ENCODE peak calls at places on chromosomes 4 and X, in five cellular contexts. P, L, O, H and W are unnamed samples.

GRCh38 chr4:94578195-94578594 is 126.5 kb downstream of the PDLIM5 start:
- DNase-seq in P (no peak), L (no peak), O (no peak), H (no peak), W (no peak)

GRCh38 chr4:22897520-22898108 is 204.9 kb downstream of the GBA3 start:
- DNase-seq in P (peak; percentile 78), L (peak; percentile 18), O (peak; percentile 4), H (no peak), W (peak; percentile 32)

GRCh38 chr4:122758033-122758432 is 25.5 kb downstream of the BBS12 start:
- DNase-seq in P (no peak), L (peak; percentile 31), O (no peak), H (no peak), W (no peak)

GRCh38 chrX:99142745-99143144 is 1267.3 kb downstream of the PCDH19 start:
- DNase-seq in P (no peak), L (no peak), O (no peak), H (no peak), W (no peak)

GRCh38 chrX:104427693-104428092 is 138.3 kb upstream of the IL1RAPL2 start:
- DNase-seq in P (no peak), L (no peak), O (no peak), H (no peak), W (no peak)

GRCh38 chr4:10173754-10174749 is 57.5 kb upstream of the WDR1 start:
- DNase-seq in P (no peak), L (peak; percentile 40), O (peak; percentile 79), H (no peak), W (no peak)

GRCh38 chr4:129326810-129327209 is 230.9 kb downstream of the C4orf33 start:
- DNase-seq in P (no peak), L (no peak), O (no peak), H (no peak), W (no peak)

GRCh38 chrX:150774798-150775568 is 81.8 kb downstream of the MTMR1 start:
- DNase-seq in P (no peak), L (no peak), O (no peak), H (no peak), W (no peak)

GRCh38 chrX:66012094-66012534 is 27.8 kb downstream of the VSIG4 start:
- DNase-seq in P (no peak), L (peak; percentile 26), O (peak; percentile 16), H (no peak), W (no peak)

GRCh38 chrX:71366674-71367256 is 608 bp downstream of the TAF1 start:
- DNase-seq in P (no peak), L (peak; percentile 1), O (peak; percentile 6), H (no peak), W (peak; percentile 30)

GRCh38 chrX:2351321-2351720 is 149.5 kb downstream of the DHRSX start:
- DNase-seq in P (no peak), L (peak; percentile 51), O (no peak), H (no peak), W (no peak)

GRCh38 chrX:123464709-123465108 is 268.1 kb downstream of the THOC2 start:
- DNase-seq in P (no peak), L (no peak), O (no peak), H (no peak), W (no peak)

GRCh38 chrX:6456196-6456595 is 78.7 kb downstream of the VCX3A start:
- DNase-seq in P (no peak), L (no peak), O (no peak), H (no peak), W (no peak)

GRCh38 chr4:73870260-73870659 is 1.1 kb downstream of the CXCL1 start:
- DNase-seq in P (peak; percentile 54), L (peak; percentile 76), O (peak; percentile 23), H (no peak), W (no peak)

GRCh38 chr4:146654976-146655761 is 16.5 kb downstream of the POU4F2 start:
- DNase-seq in P (peak; percentile 86), L (no peak), O (no peak), H (no peak), W (peak; percentile 82)

GRCh38 chr4:140635606-140636005 is 66.8 kb upstream of the UCP1 start:
- DNase-seq in P (peak; percentile 78), L (peak; percentile 46), O (peak; percentile 64), H (no peak), W (no peak)

GRCh38 chr4:11615601-11616000 is 186.9 kb upstream of the HS3ST1 start:
- DNase-seq in P (no peak), L (peak; percentile 74), O (no peak), H (no peak), W (no peak)

GRCh38 chr4:185282968-185283367 is 73.6 kb downstream of the SNX25 start:
- DNase-seq in P (peak; percentile 57), L (peak; percentile 50), O (no peak), H (no peak), W (no peak)

GRCh38 chrX:12372111-12372510 is 233.8 kb downstream of the FRMPD4 start:
- DNase-seq in P (peak; percentile 48), L (peak; percentile 89), O (peak; percentile 1), H (peak; percentile 23), W (no peak)

GRCh38 chr4:158796370-158797140 is 27.7 kb downstream of the FNIP2 start:
- DNase-seq in P (no peak), L (peak; percentile 84), O (peak; percentile 42), H (no peak), W (no peak)

GRCh38 chr4:70511365-70511764 is 7.0 kb upstream of the AMTN start:
- DNase-seq in P (no peak), L (peak; percentile 61), O (no peak), H (no peak), W (no peak)

GRCh38 chr4:159106636-159107035 is 3.8 kb downstream of the RAPGEF2 start:
- DNase-seq in P (no peak), L (no peak), O (no peak), H (no peak), W (no peak)

GRCh38 chr4:55397024-55397520 is 1.3 kb downstream of the TMEM165 start:
- DNase-seq in P (peak; percentile 49), L (no peak), O (no peak), H (no peak), W (peak; percentile 17)

GRCh38 chrX:135974279-135974856 is 580 bp upstream of the MMGT1 start:
- DNase-seq in P (peak; percentile 89), L (no peak), O (peak; percentile 83), H (no peak), W (peak; percentile 80)

DNA sequence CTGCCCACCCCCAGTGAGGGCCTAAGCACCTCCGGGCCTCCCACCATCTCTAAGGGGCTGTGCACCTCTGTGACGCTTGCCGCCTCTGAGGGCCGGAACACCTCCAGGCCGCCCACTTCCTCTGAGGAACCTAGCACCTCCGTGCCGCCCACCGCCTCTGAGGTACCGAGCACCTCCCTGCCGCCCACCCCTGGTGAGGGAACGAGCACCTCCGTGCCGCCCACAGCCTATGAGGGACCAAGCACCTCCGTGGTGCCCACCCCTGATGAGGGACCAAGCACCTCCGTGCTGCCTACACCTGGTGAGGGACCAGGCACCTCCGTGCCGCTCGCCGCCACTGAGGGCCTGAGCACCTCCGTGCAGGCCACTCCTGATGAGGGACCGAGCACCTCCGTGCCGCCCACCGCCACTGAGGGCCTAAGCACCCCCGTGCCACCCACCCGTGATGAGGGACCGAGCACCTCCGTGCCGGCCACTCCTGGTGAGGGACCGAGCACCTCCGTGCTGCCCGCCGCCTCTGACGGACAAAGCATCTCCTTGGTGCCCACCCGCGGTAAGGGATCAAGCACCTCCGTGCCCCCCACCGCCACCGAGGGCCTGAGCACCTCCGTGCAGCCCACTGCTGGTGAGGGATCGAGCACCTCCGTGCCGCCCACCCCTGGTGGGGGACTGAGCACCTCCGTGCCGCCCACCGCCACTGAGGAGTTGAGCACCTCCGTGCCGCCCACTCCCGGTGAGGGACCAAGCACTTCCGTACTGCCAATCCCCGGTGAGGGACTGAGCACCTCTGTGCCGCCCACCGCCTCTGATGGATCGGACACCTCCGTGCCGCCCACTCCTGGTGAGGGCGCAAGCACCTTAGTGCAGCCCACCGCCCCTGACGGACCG is 977 bp downstream of the MAGEE1 start:
- DNase-seq in P (peak; percentile 66), L (no peak), O (peak; percentile 6), H (no peak), W (peak; percentile 14)
- TF ChIP-seq CTCF in P (no peak), L (no peak), O (no peak), H (no peak), W (no peak)

GRCh38 chrX:129238011-129238410 is 285.3 kb downstream of the SMARCA1 start:
- DNase-seq in P (no peak), L (no peak), O (no peak), H (no peak), W (no peak)

GRCh38 chrX:129235903-129236302 is 287.4 kb downstream of the SMARCA1 start:
- DNase-seq in P (peak; percentile 43), L (no peak), O (no peak), H (no peak), W (no peak)

GRCh38 chrX:129233791-129234190 is 289.5 kb downstream of the SMARCA1 start:
- DNase-seq in P (no peak), L (peak; percentile 7), O (no peak), H (no peak), W (no peak)

DNA sequence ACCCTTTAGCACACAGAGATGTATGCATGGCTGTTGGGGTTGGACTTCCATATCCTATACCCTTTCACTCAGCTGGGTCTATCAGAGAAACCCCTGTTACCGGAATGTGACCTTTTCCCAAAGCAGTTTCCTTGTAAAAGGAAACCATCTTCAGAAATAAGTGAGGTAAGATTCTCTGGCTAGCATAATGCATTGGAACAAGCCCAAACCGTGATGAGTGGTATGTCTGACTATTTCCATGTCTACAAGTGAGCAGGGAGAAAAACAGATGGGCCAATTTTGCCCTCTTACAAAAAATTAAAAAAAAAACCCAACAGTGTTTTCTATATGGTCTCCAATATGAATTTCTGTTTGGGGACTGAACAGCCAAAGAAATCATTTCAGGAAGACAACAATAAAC is 283.9 kb downstream of the SMARCA1 start:
- DNase-seq in P (no peak), L (no peak), O (no peak), H (no peak), W (no peak)
- TF ChIP-seq CTCF in P (no peak), L (no peak), O (no peak), H (no peak), W (no peak)

DNA sequence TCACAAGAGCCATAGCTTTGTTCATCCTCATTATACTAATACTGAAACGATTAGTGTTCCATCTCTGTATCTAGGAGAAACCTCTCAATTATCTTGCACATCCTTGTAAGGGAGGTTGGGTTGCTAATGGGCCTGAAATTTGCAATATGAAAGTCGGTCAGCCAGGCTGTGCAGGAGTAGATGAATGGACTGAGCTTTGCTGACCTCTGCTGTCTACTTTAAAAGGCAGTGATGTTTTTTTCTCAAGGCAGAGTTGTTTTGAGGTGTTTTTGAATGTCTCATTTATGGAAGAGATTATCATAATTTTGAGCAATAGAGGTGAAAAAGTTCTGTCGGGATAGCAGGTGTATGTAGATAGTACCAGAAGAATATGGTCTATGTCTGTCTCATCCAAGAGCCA is 47.9 kb upstream of the LINC00632 start:
- DNase-seq in P (no peak), L (peak; percentile 11), O (no peak), H (no peak), W (no peak)
- TF ChIP-seq CTCF in P (peak; percentile 74), L (no peak), O (no peak), H (peak; percentile 7), W (no peak)

DNA sequence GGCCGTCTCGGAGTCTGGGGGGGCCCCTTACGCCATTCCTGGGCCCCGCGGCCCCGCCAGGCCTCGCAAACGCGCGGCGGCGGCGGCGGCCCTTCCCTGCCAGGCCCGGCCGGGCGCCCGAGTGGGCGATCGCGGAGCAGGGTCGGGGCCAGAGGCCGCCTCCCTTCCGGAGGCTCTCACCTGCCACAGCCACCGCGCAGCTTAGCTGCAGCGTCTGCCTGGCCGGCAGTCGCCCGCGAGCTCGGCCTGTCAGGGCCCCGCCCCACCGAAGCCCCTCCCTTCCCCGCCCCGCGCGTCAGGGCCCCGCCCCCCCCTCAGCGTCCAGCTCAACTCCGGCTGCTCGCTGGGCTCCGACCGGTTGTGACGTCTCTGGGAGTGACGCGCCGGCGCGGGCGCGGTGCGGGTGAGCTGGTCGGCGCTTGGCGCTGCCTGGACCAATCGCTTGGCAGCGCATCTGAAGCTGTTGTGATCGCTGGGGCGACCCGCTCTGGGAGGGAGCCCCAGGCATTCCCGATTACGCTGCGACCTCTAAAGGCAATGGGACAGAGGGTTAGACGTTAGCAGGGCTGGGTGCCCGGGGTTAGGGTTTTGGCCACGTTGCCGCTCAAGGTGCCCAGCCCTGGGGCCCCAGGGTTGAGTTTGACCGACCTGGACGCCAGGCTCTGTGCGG is at the start of gene SLC10A3:
- DNase-seq in P (peak; percentile 97), L (peak; percentile 84), O (peak; percentile 96), H (peak; percentile 60), W (peak; percentile 90)
- TF ChIP-seq CTCF in P (no peak), L (no peak), O (no peak), H (no peak), W (no peak)